ENCODE peak calls at places on chromosomes 11 and 22, in ten cellular contexts. Q is right lobe of liver; J is NCI-H526; B is foreskin fibroblast; R is CD8-positive, alpha-beta T cell; E is stimulated activated CD4-positive, alpha-beta T cell treated with anti-CD3 and anti-CD28 coated beads, Interleukin-15, amount 100 ng/mL, for 1 hour; I is pancreas; K is kidney glomerular epithelial cell; L is activated T-helper 1 cell treated with Interleukin-2 at 50 U/mL for 16 hours; S is HTR-8/SVneo. Z is an unnamed sample.

GRCh38 chr11:130480166-130480565 is 31.7 kb downstream of the ADAMTS15 start:
- DNase-seq in Q (no peak), J (no peak), B (no peak), R (no peak), E (no peak), I (no peak), K (no peak), L (no peak), S (no peak), Z (no peak)

GRCh38 chr11:44389963-44390605 is 80.1 kb upstream of the ALX4 start:
- DNase-seq in Q (no peak), J (no peak), B (no peak), R (no peak), E (no peak), I (no peak), K (no peak), L (no peak), S (no peak), Z (no peak)

GRCh38 chr11:9251306-9251705 is 13.8 kb downstream of the DENND5A start:
- DNase-seq in Q (no peak), J (no peak), B (no peak), R (no peak), E (no peak), I (no peak), K (no peak), L (no peak), S (peak), Z (no peak)

GRCh38 chr11:62645660-62645933 is 816 bp downstream of the GANAB start:
- DNase-seq in Q (no peak), J (no peak), B (no peak), R (no peak), E (no peak), I (no peak), K (no peak), L (no peak), S (no peak), Z (no peak)

GRCh38 chr22:37641251-37641949 is 1.9 kb downstream of the SH3BP1 start:
- DNase-seq in Q (no peak), J (no peak), B (no peak), R (no peak), E (no peak), I (no peak), K (no peak), L (no peak), S (no peak), Z (no peak)

GRCh38 chr11:72534859-72535547 is 100.7 kb upstream of the CLPB start:
- DNase-seq in Q (no peak), J (peak), B (peak), R (no peak), E (no peak), I (no peak), K (no peak), L (no peak), S (no peak), Z (no peak)

GRCh38 chr11:12761029-12761428 is 86.8 kb downstream of the TEAD1 start:
- DNase-seq in Q (no peak), J (no peak), B (peak), R (no peak), E (no peak), I (no peak), K (no peak), L (no peak), S (no peak), Z (no peak)

GRCh38 chr22:43337385-43337784 is 5.8 kb downstream of the SCUBE1 start:
- DNase-seq in Q (no peak), J (no peak), B (peak), R (no peak), E (no peak), I (no peak), K (no peak), L (no peak), S (no peak), Z (no peak)

GRCh38 chr11:71153005-71153395 is 99.4 kb downstream of the SHANK2 start:
- DNase-seq in Q (peak), J (peak), B (peak), R (no peak), E (no peak), I (no peak), K (peak), L (no peak), S (peak), Z (no peak)

GRCh38 chr11:22787055-22787454 is 42.5 kb downstream of the SVIP start:
- DNase-seq in Q (no peak), J (no peak), B (no peak), R (no peak), E (no peak), I (no peak), K (no peak), L (no peak), S (no peak), Z (no peak)

GRCh38 chr11:17651681-17652080 is 67.7 kb upstream of the MYOD1 start:
- DNase-seq in Q (no peak), J (no peak), B (no peak), R (no peak), E (no peak), I (no peak), K (no peak), L (no peak), S (no peak), Z (no peak)

GRCh38 chr22:21568207-21569075 is 927 bp downstream of the UBE2L3 start:
- DNase-seq in Q (no peak), J (no peak), B (peak), R (no peak), E (no peak), I (no peak), K (peak), L (no peak), S (peak), Z (no peak)

GRCh38 chr11:25755918-25756584 is 575.9 kb upstream of the ANO3 start:
- DNase-seq in Q (peak), J (no peak), B (no peak), R (no peak), E (no peak), I (peak), K (no peak), L (no peak), S (no peak), Z (no peak)

GRCh38 chr22:36331912-36332622 is 55.7 kb downstream of the MYH9 start:
- DNase-seq in Q (no peak), J (no peak), B (peak), R (peak), E (peak), I (no peak), K (no peak), L (no peak), S (no peak), Z (no peak)

GRCh38 chr11:27902981-27903624 is 202.8 kb upstream of the BDNF start:
- DNase-seq in Q (no peak), J (no peak), B (peak), R (no peak), E (no peak), I (no peak), K (peak), L (no peak), S (no peak), Z (no peak)

GRCh38 chr22:39108487-39108886 is 11.4 kb downstream of the APOBEC3H start:
- DNase-seq in Q (no peak), J (no peak), B (no peak), R (no peak), E (no peak), I (no peak), K (no peak), L (no peak), S (no peak), Z (no peak)

GRCh38 chr11:15768321-15768720 is 588.0 kb downstream of the SOX6 start:
- DNase-seq in Q (no peak), J (no peak), B (no peak), R (no peak), E (no peak), I (no peak), K (no peak), L (no peak), S (no peak), Z (no peak)

GRCh38 chr11:114280696-114281095 is 15.5 kb upstream of the NNMT start:
- DNase-seq in Q (peak), J (peak), B (peak), R (no peak), E (no peak), I (no peak), K (peak), L (no peak), S (peak), Z (no peak)

GRCh38 chr11:121467965-121468364 is 15.2 kb upstream of the SORL1-AS1 start:
- DNase-seq in Q (no peak), J (no peak), B (no peak), R (peak), E (peak), I (no peak), K (no peak), L (peak), S (no peak), Z (no peak)

GRCh38 chr11:97557399-97557798 is 1167.6 kb downstream of the JRKL start:
- DNase-seq in Q (no peak), J (peak), B (no peak), R (no peak), E (no peak), I (no peak), K (no peak), L (no peak), S (peak), Z (no peak)

GRCh38 chr11:130580372-130580771 is 131.9 kb downstream of the ADAMTS15 start:
- DNase-seq in Q (no peak), J (no peak), B (peak), R (no peak), E (no peak), I (no peak), K (peak), L (no peak), S (peak), Z (no peak)

GRCh38 chr11:69943066-69943465 is 123.8 kb upstream of the FGF3 start:
- DNase-seq in Q (peak), J (peak), B (no peak), R (no peak), E (no peak), I (peak), K (no peak), L (no peak), S (peak), Z (no peak)

GRCh38 chr22:47806894-47807293 is 1044.4 kb downstream of the TBC1D22A start:
- DNase-seq in Q (no peak), J (no peak), B (no peak), R (peak), E (no peak), I (no peak), K (no peak), L (no peak), S (no peak), Z (no peak)

GRCh38 chr11:70498171-70498571 is 99.8 kb downstream of the CTTN start:
- DNase-seq in Q (peak), J (no peak), B (no peak), R (no peak), E (no peak), I (peak), K (no peak), L (no peak), S (no peak), Z (no peak)

GRCh38 chr11:84855846-84856245 is 771.3 kb downstream of the DLG2 start:
- DNase-seq in Q (no peak), J (no peak), B (peak), R (no peak), E (no peak), I (no peak), K (peak), L (no peak), S (peak), Z (no peak)

GRCh38 chr11:22304337-22304961 is 33.7 kb upstream of the SLC17A6 start:
- DNase-seq in Q (no peak), J (peak), B (peak), R (no peak), E (no peak), I (no peak), K (peak), L (no peak), S (peak), Z (no peak)

GRCh38 chr11:23284626-23285025 is 424.4 kb upstream of the CCDC179 start:
- DNase-seq in Q (no peak), J (no peak), B (peak), R (no peak), E (no peak), I (no peak), K (no peak), L (no peak), S (no peak), Z (no peak)

Z was measured in esophagus squamous epithelium.